ENCODE peak calls at places on chromosomes 11 and 22, in ten cellular contexts. H, L, D, C, M, T, K, P, O and W are unnamed samples.

GRCh38 chr22:27438271-27438980 is 363.1 kb downstream of the MN1 start:
- DNase-seq in M (no peak), P (peak; percentile 8), O (no peak), C (peak; percentile 49), T (peak; percentile 25), L (no peak), K (no peak), D (peak; percentile 73), H (peak; percentile 73), W (no peak)

GRCh38 chr11:72220696-72221363 is 3.7 kb upstream of the INPPL1 start:
- DNase-seq in C (no peak), H (no peak), K (no peak), L (no peak), M (no peak), P (no peak), O (no peak), T (no peak), D (peak; percentile 22), W (no peak)

GRCh38 chr11:70502677-70503076 is 104.3 kb downstream of the CTTN start:
- DNase-seq in H (peak; percentile 10), M (peak; percentile 29), D (no peak), L (no peak), T (no peak), P (no peak), K (peak; percentile 33), C (no peak), O (peak; percentile 5), W (no peak)

GRCh38 chr11:12841946-12842630 is 167.0 kb upstream of the RASSF10 start:
- DNase-seq in L (peak; percentile 4), C (peak; percentile 83), P (peak; percentile 22), O (no peak), H (no peak), K (no peak), D (no peak), T (peak; percentile 28), M (no peak), W (peak; percentile 79)

GRCh38 chr22:22867996-22868715 is 19.5 kb upstream of the IGLL5 start:
- DNase-seq in D (no peak), P (no peak), L (no peak), M (no peak), T (no peak), C (no peak), O (no peak), K (no peak), H (no peak), W (no peak)

GRCh38 chr11:120871924-120872323 is 152.0 kb upstream of the TBCEL start:
- DNase-seq in T (no peak), M (no peak), C (no peak), H (no peak), K (no peak), D (no peak), P (no peak), L (no peak), O (no peak), W (no peak)

GRCh38 chr22:39348909-39349505 is 784 bp upstream of the SYNGR1 start:
- DNase-seq in C (no peak), H (peak; percentile 58), M (peak; percentile 58), D (no peak), K (no peak), P (peak; percentile 82), O (peak; percentile 33), T (no peak), L (no peak), W (no peak)

GRCh38 chr11:114239632-114240224 is 56.5 kb upstream of the NNMT start:
- DNase-seq in C (no peak), O (no peak), H (no peak), K (no peak), M (no peak), P (no peak), T (no peak), D (no peak), L (no peak), W (no peak)

DNA sequence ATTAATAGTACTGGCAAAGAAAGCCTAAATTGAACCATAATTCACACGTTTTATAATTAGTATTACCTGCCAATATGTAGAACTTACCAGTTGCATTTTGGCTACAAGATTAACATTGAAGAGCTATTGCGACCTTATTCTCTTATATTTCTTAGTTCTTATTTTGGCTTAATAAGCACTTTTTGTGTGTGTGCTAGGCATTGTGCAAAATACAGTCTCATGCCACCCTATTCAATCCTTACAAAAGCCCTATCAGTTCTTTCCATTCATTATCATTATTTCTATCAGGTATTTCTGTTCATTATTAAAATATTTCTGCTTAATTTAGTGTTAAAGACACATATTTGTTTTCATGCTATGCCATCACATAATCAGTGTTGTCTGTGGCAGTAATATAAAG is 41.2 kb downstream of the MAML2 start:
- DNase-seq in H (no peak), M (no peak), O (no peak), D (no peak), K (no peak), C (no peak), P (no peak), L (no peak), T (no peak), W (no peak)
- H3K4me3 ChIP-seq in H (no peak overlapping the region), M (no peak overlapping the region), O (no peak overlapping the region), D (no peak overlapping the region), K (no peak overlapping the region), C (no peak overlapping the region), P (no peak overlapping the region), L (no peak overlapping the region), T (no peak overlapping the region), W (no peak overlapping the region)

GRCh38 chr11:17831883-17832282 is 97.3 kb downstream of the KCNC1 start:
- DNase-seq in T (no peak), D (no peak), H (no peak), C (no peak), O (no peak), M (no peak), P (peak; percentile 14), K (no peak), L (no peak), W (no peak)

GRCh38 chr11:17822021-17822781 is 87.6 kb downstream of the KCNC1 start:
- DNase-seq in P (no peak), L (no peak), H (no peak), T (no peak), M (no peak), O (peak; percentile 24), C (peak; percentile 4), D (no peak), K (no peak), W (peak; percentile 90)

GRCh38 chr11:17828311-17828751 is 93.8 kb downstream of the KCNC1 start:
- DNase-seq in P (no peak), H (no peak), C (peak; percentile 25), K (peak; percentile 88), L (no peak), O (peak; percentile 60), D (peak; percentile 29), T (no peak), M (peak; percentile 47), W (peak; percentile 30)

GRCh38 chr11:17831228-17831627 is 96.6 kb downstream of the KCNC1 start:
- DNase-seq in P (no peak), C (no peak), L (no peak), M (no peak), H (no peak), O (no peak), T (no peak), K (no peak), D (no peak), W (no peak)

DNA sequence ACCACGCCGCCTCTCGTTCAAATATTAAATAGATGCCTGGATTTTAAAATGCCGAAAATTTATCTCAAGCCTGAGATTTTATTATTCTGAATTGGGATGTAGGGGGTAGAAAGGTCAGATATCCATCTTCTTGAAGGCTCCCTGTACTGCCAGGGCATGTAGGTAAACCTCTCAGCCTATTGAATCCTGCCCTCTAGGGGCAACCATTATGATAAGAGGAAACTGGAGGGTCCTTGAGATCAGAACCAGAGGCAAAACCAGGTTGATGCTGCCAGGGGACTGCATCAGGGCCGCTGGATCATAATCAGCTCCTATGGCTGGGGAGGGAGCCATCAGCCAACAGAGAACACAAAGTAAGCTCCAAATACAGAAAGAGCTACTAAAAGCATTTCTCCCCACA is 92.4 kb downstream of the KCNC1 start:
- DNase-seq in K (no peak), T (no peak), O (no peak), P (peak; percentile 7), C (no peak), D (no peak), H (no peak), L (no peak), M (no peak), W (no peak)
- TF ChIP-seq CTCF in K (no peak), T (no peak), O (peak; percentile 13), P (peak; percentile 8), C (peak; percentile 20), D (no peak), H (peak; percentile 37), L (no peak), M (no peak), W (peak; percentile 4)

GRCh38 chr11:6687876-6688275 is 4.7 kb upstream of the MRPL17 start:
- DNase-seq in P (no peak), D (no peak), O (no peak), C (no peak), K (no peak), H (no peak), M (no peak), L (no peak), T (no peak), W (no peak)

GRCh38 chr11:6692128-6692527 is 9.0 kb upstream of the MRPL17 start:
- DNase-seq in D (no peak), K (no peak), C (no peak), T (no peak), P (no peak), L (no peak), O (no peak), M (no peak), H (no peak), W (no peak)

GRCh38 chr11:6694229-6694535 is 11.0 kb upstream of the MRPL17 start:
- DNase-seq in M (no peak), O (no peak), D (no peak), H (no peak), P (no peak), L (no peak), T (no peak), K (no peak), C (no peak), W (no peak)

GRCh38 chr11:6695377-6695776 is 12.2 kb upstream of the MRPL17 start:
- DNase-seq in L (no peak), H (no peak), M (no peak), C (peak; percentile 73), T (no peak), O (no peak), D (no peak), P (no peak), K (no peak), W (peak; percentile 88)

DNA sequence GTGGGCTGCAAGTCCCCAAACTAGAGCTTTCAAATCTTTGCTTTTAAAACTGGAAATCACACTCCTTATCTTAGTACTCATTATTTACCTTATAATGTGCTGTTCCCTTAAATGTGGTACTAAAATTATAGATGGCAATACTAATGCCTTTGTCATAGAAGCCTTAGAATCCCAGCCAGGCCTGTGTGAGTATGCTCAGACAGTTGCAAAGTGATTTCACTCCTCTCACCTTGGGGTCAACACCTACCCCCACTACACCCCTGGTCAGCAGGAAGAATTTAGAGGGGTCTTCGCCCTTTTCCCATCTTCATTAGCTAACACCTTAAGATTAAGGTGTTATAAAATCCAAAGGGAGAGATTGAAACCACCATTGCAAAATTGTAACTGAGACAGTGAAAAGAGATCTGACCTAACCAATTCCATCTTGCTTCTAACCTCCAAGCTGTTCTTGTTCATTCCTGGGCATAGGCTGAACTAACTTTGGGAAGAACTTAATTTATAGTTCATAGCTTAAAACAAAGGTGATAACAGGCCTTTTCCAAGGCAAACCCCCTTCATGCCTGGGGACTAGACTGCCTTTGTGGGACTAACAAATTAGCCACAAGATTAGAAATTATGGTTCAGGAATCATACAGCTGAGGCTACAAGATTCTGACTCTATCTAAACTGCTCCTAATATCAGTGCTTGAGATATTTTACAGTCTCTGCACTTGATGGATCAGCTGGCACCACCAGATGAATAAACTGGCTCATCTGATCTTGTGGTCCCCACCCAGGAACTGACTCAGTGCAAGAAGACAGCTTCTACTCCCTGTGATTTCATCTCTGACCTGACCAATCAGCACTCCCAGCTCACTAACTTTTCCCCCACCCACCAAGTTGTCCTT is 10.4 kb upstream of the MRPL17 start:
- DNase-seq in O (no peak), C (peak; percentile 81), D (no peak), T (no peak), L (peak; percentile 6), K (no peak), M (no peak), P (peak; percentile 59), H (peak; percentile 6), W (peak; percentile 93)
- H3K4me3 ChIP-seq in O (no peak overlapping the region), C (no peak overlapping the region), D (no peak overlapping the region), T (no peak overlapping the region), L (no peak overlapping the region), K (no peak overlapping the region), M (no peak overlapping the region), P (no peak overlapping the region), H (no peak overlapping the region), W (no peak overlapping the region)

GRCh38 chr11:37107415-37107814 is 509.4 kb upstream of the RAG2 start:
- DNase-seq in L (no peak), M (no peak), D (no peak), C (no peak), T (no peak), H (no peak), P (no peak), K (no peak), O (no peak), W (no peak)
- TF ChIP-seq CTCF in L (peak; percentile 54), M (no peak), D (no peak), C (no peak), T (no peak), H (no peak), P (no peak), K (no peak), O (no peak), W (peak; percentile 19)